ENCODE peak calls at places on chromosomes 2 and 18, in five cellular contexts. V is ovary, W is K562, X is tibial nerve, H is GM12892. N is an unnamed sample.

GRCh38 chr2:206433201-206433600 is 10.1 kb upstream of the ADAM23 start:
- DNase-seq in X (no peak), V (no peak), H (no peak), W (no peak), N (no peak)

GRCh38 chr2:204763974-204764703 is 218.9 kb downstream of the PARD3B start:
- DNase-seq in X (no peak), V (no peak), W (no peak), H (no peak), N (no peak)

GRCh38 chr2:106269591-106270291 is 75.6 kb upstream of the UXS1 start:
- DNase-seq in V (no peak), X (no peak), H (no peak), W (peak; percentile 28), N (no peak)

GRCh38 chr18:27715751-27716150 is 461.2 kb downstream of the CDH2 start:
- DNase-seq in X (no peak), H (no peak), W (no peak), V (no peak), N (no peak)

GRCh38 chr2:736939-737338 is 59.7 kb upstream of the TMEM18 start:
- DNase-seq in X (no peak), V (no peak), W (no peak), H (no peak), N (no peak)

GRCh38 chr2:68831688-68832087 is 39.5 kb downstream of the BMP10 start:
- DNase-seq in X (no peak), V (no peak), W (no peak), H (no peak), N (peak; percentile 26)

GRCh38 chr2:98187194-98187593 is 100.2 kb downstream of the VWA3B start:
- DNase-seq in H (no peak), W (no peak), V (no peak), X (no peak), N (no peak)

GRCh38 chr2:36734304-36734703 is 37.8 kb downstream of the VIT start:
- DNase-seq in V (no peak), X (no peak), W (peak; percentile 8), H (no peak), N (no peak)

GRCh38 chr2:98914713-98915580 is 21.1 kb downstream of the CRACDL start:
- DNase-seq in X (no peak), W (no peak), H (no peak), V (no peak), N (no peak)

GRCh38 chr18:58429442-58429841 is 199.4 kb downstream of the ALPK2 start:
- DNase-seq in X (no peak), H (no peak), W (no peak), V (no peak), N (no peak)

GRCh38 chr2:78486565-78486964 is 538.9 kb upstream of the REG3G start:
- DNase-seq in V (no peak), X (no peak), H (no peak), W (no peak), N (no peak)

GRCh38 chr2:232882085-232882484 is 12.0 kb downstream of the SNORC start:
- DNase-seq in V (no peak), H (no peak), X (no peak), W (no peak), N (no peak)

GRCh38 chr2:234735829-234736228 is 216.0 kb upstream of the SH3BP4 start:
- DNase-seq in V (no peak), X (no peak), W (no peak), H (no peak), N (no peak)

GRCh38 chr18:56639094-56639361 is 636 bp upstream of the TXNL1 start:
- DNase-seq in H (no peak), W (no peak), X (no peak), V (no peak), N (no peak)

GRCh38 chr2:120494446-120494845 is 148.5 kb downstream of the INHBB start:
- DNase-seq in V (no peak), W (no peak), H (no peak), X (no peak), N (no peak)

DNA sequence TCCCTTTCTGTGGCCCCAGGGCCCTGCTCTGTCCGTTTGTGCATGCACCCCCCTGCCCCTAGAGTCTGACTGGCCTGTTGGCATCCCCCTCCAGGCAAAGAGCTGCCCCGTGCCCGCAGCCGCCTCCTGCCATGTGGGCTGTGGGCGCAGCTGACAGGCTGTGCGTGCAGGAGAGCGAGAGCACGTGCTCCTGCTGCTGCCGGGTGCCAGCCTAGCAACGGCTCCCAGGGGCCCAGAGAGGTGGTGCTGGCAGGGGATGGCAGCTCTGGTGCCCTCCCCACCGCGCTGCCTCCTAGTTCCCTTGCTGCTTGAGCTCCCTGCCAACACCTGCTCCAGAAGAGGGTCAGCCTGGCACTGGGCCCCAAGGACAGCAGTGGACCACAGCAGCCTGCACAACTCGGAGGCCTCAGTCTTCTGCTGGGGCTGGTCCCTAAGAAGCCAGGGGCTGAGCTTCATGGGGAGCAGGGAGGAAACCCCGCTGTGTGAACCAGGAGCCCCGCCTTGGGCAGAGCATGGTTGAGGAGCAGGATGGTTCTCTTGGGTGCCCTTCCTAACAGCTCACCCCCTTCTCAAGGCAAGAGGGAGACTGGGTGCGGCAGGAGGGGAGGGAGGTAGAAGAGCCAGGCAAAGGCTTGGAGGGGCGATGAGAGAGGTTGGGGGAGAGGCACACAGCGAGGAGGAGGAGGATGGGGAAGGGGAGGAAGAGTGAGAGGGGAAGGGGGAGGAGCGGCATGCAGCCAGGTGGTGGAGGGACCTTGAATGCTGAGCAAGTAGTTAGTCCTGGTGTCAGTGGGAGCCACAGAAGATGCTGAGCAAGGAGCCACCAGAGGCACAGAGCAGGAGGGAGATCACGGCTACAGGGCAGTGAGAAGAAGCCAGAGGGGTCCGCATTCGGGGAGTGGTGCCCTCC is 23.8 kb upstream of the PTMA start:
- DNase-seq in V (no peak), X (no peak), W (no peak), H (no peak), N (no peak)
- TF ChIP-seq POLR2A in V (no peak), X (no peak), W (no peak), H (no peak), N (no peak)

GRCh38 chr18:74291771-74292540 is at the start of gene CYB5A:
- DNase-seq in H (peak; percentile 97), X (peak; percentile 98), W (peak; percentile 79), V (peak; percentile 100), N (no peak)
- TF ChIP-seq POLR2A in H (peak; percentile 70), X (peak; percentile 62), W (no peak), V (peak; percentile 46), N (no peak)

GRCh38 chr2:43193652-43193995 is 32.8 kb downstream of the ZFP36L2 start:
- DNase-seq in V (no peak), W (no peak), X (no peak), H (no peak), N (no peak)
- TF ChIP-seq POLR2A in V (no peak), W (no peak), X (no peak), H (no peak), N (no peak)

GRCh38 chr2:195656131-195656858 is 731 bp upstream of the SLC39A10 start:
- DNase-seq in W (peak; percentile 39), H (no peak), X (peak; percentile 14), V (peak; percentile 22), N (no peak)

GRCh38 chr2:195659114-195659513 is 2.1 kb downstream of the SLC39A10 start:
- DNase-seq in V (no peak), W (peak; percentile 28), H (no peak), X (no peak), N (no peak)

GRCh38 chr2:195657634-195658540 is 861 bp downstream of the SLC39A10 start:
- DNase-seq in X (peak; percentile 83), W (peak; percentile 79), V (peak; percentile 79), H (peak; percentile 18), N (no peak)

GRCh38 chr2:195658541-195658890 is 1.5 kb downstream of the SLC39A10 start:
- DNase-seq in X (no peak), W (peak; percentile 80), H (no peak), V (no peak), N (peak; percentile 21)

DNA sequence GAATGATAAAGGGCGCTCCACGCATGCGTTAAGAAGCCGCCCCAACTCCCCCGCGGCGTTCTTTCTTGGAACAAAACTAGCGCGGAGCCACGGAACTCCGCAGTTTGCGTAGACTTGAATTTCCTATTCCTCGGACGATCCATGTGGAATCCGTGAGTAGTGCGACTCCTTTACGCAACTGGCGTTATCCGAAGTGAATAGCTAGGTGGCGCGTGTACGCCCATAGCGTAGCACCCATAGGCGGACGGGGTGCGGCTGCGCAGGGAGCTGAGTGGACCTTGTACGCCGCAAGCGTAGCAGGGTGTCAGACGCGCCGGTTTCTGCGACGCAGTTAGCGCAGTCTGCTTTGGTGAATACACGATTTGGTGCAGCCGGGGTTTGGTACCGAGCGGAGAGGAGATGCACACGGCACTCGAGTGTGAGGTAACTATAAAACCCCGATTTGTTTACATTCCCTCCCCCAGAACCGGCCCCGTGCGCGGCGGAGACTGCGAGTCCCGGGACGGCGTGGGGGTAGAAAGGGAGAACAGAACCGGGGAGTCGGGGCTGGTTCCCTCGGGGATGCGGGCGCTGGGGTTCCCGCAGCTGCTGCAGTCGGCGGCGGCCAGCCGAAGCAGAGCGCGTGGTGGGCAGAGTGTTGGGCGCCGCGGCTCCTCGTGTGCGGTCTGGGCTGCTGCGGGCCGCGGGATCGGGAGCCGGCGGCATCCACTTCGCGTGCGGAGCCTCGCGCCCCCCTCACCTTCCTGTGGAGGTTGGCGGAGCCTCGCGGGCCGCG is at the start of gene SLC39A10:
- DNase-seq in H (peak; percentile 52), V (peak; percentile 100), X (peak; percentile 98), W (peak; percentile 95), N (peak; percentile 61)
- TF ChIP-seq POLR2A in H (peak; percentile 95), V (peak; percentile 97), X (peak; percentile 94), W (peak; percentile 91), N (peak; percentile 80)

GRCh38 chr2:231709636-231709980 is 1.3 kb downstream of the PTMA start:
- DNase-seq in V (peak; percentile 70), W (peak; percentile 47), H (no peak), X (no peak), N (no peak)
- TF ChIP-seq POLR2A in V (no peak), W (no peak), H (no peak), X (no peak), N (no peak)

DNA sequence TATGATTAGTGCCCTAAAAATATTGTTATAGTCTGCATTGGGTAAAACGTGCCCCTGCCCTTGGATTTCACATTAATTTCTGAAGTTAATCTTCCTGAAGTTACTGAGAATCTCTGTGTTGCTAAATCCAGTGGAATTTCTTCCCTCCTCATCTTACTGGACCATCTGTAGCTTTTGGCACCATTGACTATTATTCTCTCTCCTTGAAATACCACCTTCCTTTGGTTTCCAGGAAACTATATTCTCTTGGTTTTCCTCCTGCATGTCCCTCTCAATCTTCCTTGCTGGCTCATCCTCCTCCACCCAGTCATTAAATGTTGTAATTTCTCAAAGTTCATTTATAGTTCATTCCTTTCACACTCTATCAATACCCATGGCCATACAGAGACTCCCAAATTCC is 110.6 kb upstream of the SLC35G4 start:
- DNase-seq in W (no peak), H (no peak), V (no peak), X (no peak), N (no peak)
- TF ChIP-seq POLR2A in W (no peak), H (no peak), V (no peak), X (no peak), N (no peak)

DNA sequence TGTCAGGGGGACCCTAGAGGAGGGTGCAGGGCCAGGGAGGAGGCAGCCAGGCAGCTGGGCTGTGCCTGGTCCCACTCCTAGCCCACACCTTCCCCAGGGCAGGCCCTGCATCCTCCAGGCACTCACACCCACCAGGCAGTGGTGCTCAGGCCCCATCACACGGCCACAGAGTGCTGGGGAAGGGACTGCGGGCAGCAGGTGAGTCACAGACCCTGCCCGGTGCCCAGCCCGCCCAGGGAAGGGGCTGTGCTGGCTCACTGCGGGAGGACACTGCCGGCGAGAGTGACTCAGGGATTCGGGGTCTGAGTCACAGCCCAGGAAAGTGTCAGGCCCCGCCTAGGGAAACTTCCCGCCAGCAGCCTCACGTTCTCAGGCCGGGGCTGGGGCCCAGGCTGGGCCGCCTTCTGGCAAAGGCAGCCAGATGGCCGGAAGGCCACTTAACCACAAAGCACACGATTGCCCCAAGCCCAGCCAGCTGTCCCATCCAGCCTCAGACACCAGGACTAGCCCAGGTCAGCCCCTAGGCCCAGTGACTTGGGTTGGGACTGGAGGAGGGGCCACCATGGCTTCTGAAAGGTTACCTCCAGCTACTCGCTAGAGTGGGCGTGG is 42.2 kb downstream of the BIN1 start:
- DNase-seq in W (peak; percentile 95), X (peak; percentile 80), V (peak; percentile 75), H (peak; percentile 84), N (peak; percentile 100)
- TF ChIP-seq POLR2A in W (peak; percentile 82), X (no peak), V (no peak), H (peak; percentile 29), N (no peak)

N was measured in H54.